ENCODE peak calls at places on chromosomes 7 and 10, in eight cellular contexts. U is COR-L47; G is activated CD4-positive, CD25-positive, alpha-beta regulatory T cell; S is IMR-90; Z is ureter; X is BJ; A is omental fat pad; O is activated CD8-positive, alpha-beta T cell treated with anti-CD3 and anti-CD28 coated beads for 36 hours. M is an unnamed sample.

GRCh38 chr10:32073676-32074075 is 17.5 kb upstream of the KIF5B start:
- DNase-seq in X (no peak), A (no peak), G (no peak), U (no peak), O (no peak), Z (no peak), S (peak), M (no peak)

GRCh38 chr7:131302453-131302852 is 25.2 kb upstream of the MKLN1 start:
- DNase-seq in Z (no peak), G (no peak), X (no peak), U (no peak), S (no peak), A (no peak), O (no peak), M (no peak)

GRCh38 chr7:117323585-117323876 is 673 bp upstream of the WNT2 start:
- DNase-seq in G (no peak), S (no peak), U (no peak), Z (no peak), O (no peak), X (no peak), A (no peak), M (no peak)

GRCh38 chr7:89183726-89184125 is 388.2 kb upstream of the TEX47 start:
- DNase-seq in Z (no peak), S (no peak), X (no peak), O (no peak), G (no peak), A (no peak), U (no peak), M (no peak)

GRCh38 chr7:135274495-135275268 is 41.0 kb downstream of the STRA8 start:
- DNase-seq in S (peak), O (peak), G (peak), U (peak), X (no peak), Z (peak), A (peak), M (peak)

GRCh38 chr7:20561908-20562307 is 53.6 kb upstream of the ABCB5 start:
- DNase-seq in G (no peak), S (no peak), X (no peak), U (no peak), Z (no peak), A (no peak), O (no peak), M (no peak)

GRCh38 chr10:59580257-59580863 is 129.3 kb downstream of the SLC16A9 start:
- DNase-seq in U (peak), A (no peak), G (no peak), Z (no peak), S (peak), X (no peak), O (no peak), M (peak)

GRCh38 chr7:41058986-41059741 is 643.7 kb downstream of the INHBA start:
- DNase-seq in Z (no peak), O (no peak), A (no peak), U (no peak), S (peak), X (no peak), G (no peak), M (no peak)

GRCh38 chr7:153090757-153091156 is 331.2 kb downstream of the ACTR3B start:
- DNase-seq in A (no peak), O (no peak), G (no peak), U (no peak), Z (no peak), X (no peak), S (no peak), M (no peak)

GRCh38 chr7:131899271-131900030 is 343.0 kb upstream of the PODXL start:
- DNase-seq in X (no peak), O (no peak), Z (no peak), A (no peak), S (no peak), U (no peak), G (no peak), M (no peak)

GRCh38 chr7:12299367-12299766 is 88.3 kb downstream of the TMEM106B start:
- DNase-seq in O (no peak), A (no peak), Z (no peak), S (no peak), U (no peak), G (no peak), X (no peak), M (no peak)

GRCh38 chr10:4352566-4352961 is 473.4 kb upstream of the AKR1E2 start:
- DNase-seq in U (no peak), X (no peak), A (no peak), S (no peak), G (no peak), Z (no peak), O (no peak), M (no peak)

GRCh38 chr7:112495820-112496462 is 15.2 kb downstream of the LSMEM1 start:
- DNase-seq in G (peak), X (no peak), O (peak), Z (peak), A (no peak), S (peak), U (peak), M (peak)

GRCh38 chr7:15602236-15602635 is 40.4 kb upstream of the AGMO start:
- DNase-seq in X (no peak), G (no peak), O (no peak), U (no peak), Z (no peak), S (no peak), A (no peak), M (no peak)

GRCh38 chr7:46107610-46108217 is 186.6 kb upstream of the IGFBP3 start:
- DNase-seq in G (no peak), X (no peak), Z (no peak), U (no peak), S (no peak), A (no peak), O (no peak), M (no peak)

GRCh38 chr7:137120690-137121089 is 222.8 kb downstream of the PTN start:
- DNase-seq in O (no peak), U (no peak), S (no peak), G (no peak), Z (no peak), A (no peak), X (peak), M (no peak)

GRCh38 chr7:21947056-21947455 is 1.4 kb upstream of the CDCA7L start:
- DNase-seq in S (no peak), Z (no peak), O (no peak), G (no peak), U (no peak), X (no peak), A (no peak), M (no peak)

GRCh38 chr7:63040336-63040735 is 958.3 kb upstream of the ZNF722 start:
- DNase-seq in X (no peak), U (no peak), O (no peak), A (no peak), S (no peak), Z (no peak), G (no peak), M (no peak)

GRCh38 chr10:111593578-111593977 is 516.7 kb downstream of the ADRA2A start:
- DNase-seq in S (no peak), G (no peak), A (no peak), X (no peak), U (no peak), O (no peak), Z (no peak), M (no peak)

GRCh38 chr7:21887779-21888178 is 57.9 kb downstream of the CDCA7L start:
- DNase-seq in A (no peak), S (no peak), G (no peak), Z (no peak), O (no peak), U (no peak), X (no peak), M (no peak)

GRCh38 chr10:60098676-60099601 is 192.6 kb upstream of the CCDC6 start:
- DNase-seq in O (peak), A (no peak), X (no peak), U (no peak), G (no peak), S (no peak), Z (no peak), M (no peak)

M was measured in HFFc6.